ENCODE peak calls at places on chromosomes 16 and 17, in eight cellular contexts. R is adrenal gland, S is H54, A is ovary, T is lower leg skin, F is heart left ventricle, B is tibial nerve, V is IMR-90. I is an unnamed sample.

GRCh38 chr16:12406840-12407690 is 396.6 kb downstream of the CPPED1 start:
- DNase-seq in A (no peak), F (no peak), T (no peak), R (no peak), B (no peak), S (peak), V (peak), I (no peak)

GRCh38 chr17:73394523-73395450 is 83.0 kb upstream of the CDC42EP4 start:
- DNase-seq in B (no peak), T (no peak), S (no peak), F (no peak), R (no peak), V (no peak), A (no peak), I (no peak)

GRCh38 chr16:15494231-15494630 is 59.8 kb downstream of the BMERB1 start:
- DNase-seq in V (peak), R (peak), T (no peak), A (no peak), S (no peak), B (no peak), F (no peak), I (no peak)

GRCh38 chr17:72788950-72789585 is 303.4 kb downstream of the SLC39A11 start:
- DNase-seq in T (no peak), R (no peak), F (no peak), A (no peak), B (no peak), V (peak), S (no peak), I (no peak)

GRCh38 chr17:35175638-35176415 is 18.4 kb downstream of the SLC35G3 start:
- DNase-seq in V (no peak), T (no peak), R (no peak), A (no peak), B (no peak), S (no peak), F (no peak), I (no peak)

GRCh38 chr16:53740476-53740875 is 36.5 kb downstream of the FTO start:
- DNase-seq in V (no peak), F (no peak), S (no peak), B (no peak), T (no peak), A (no peak), R (no peak), I (no peak)

GRCh38 chr17:43891851-43892671 is 15.3 kb downstream of the MPP2 start:
- DNase-seq in T (no peak), A (no peak), R (no peak), S (no peak), B (no peak), V (no peak), F (no peak), I (no peak)

GRCh38 chr17:9002610-9003354 is 18.5 kb upstream of the NTN1 start:
- DNase-seq in T (no peak), B (no peak), A (no peak), R (no peak), V (no peak), F (peak), S (no peak), I (no peak)

GRCh38 chr17:791807-792206 is 9.7 kb downstream of the MRM3 start:
- DNase-seq in R (no peak), B (no peak), F (no peak), V (no peak), T (no peak), S (no peak), A (no peak), I (no peak)

GRCh38 chr17:46184696-46185095 is 8.5 kb downstream of the KANSL1 start:
- DNase-seq in T (no peak), V (no peak), F (no peak), S (no peak), A (no peak), B (no peak), R (no peak), I (no peak)

GRCh38 chr17:1710807-1711553 is 803 bp upstream of the TLCD2 start:
- DNase-seq in F (no peak), S (no peak), V (no peak), B (no peak), A (no peak), T (no peak), R (peak), I (no peak)

GRCh38 chr17:34980681-34981537 is 597 bp downstream of the LIG3 start:
- DNase-seq in V (peak), R (peak), F (peak), T (peak), B (peak), S (peak), A (peak), I (peak)

GRCh38 chr17:45747907-45748306 is 36.2 kb upstream of the CRHR1 start:
- DNase-seq in A (no peak), F (no peak), B (no peak), T (no peak), V (no peak), R (no peak), S (no peak), I (no peak)

GRCh38 chr16:63311313-63311712 is 1275.1 kb upstream of the CDH8 start:
- DNase-seq in S (no peak), R (no peak), V (no peak), F (no peak), B (no peak), A (no peak), T (no peak), I (no peak)

GRCh38 chr17:3887811-3888210 is 5.0 kb downstream of the CAMKK1 start:
- DNase-seq in S (no peak), F (no peak), T (no peak), A (no peak), B (no peak), R (no peak), V (no peak), I (peak)

GRCh38 chr17:56812971-56813388 is 20.7 kb downstream of the C17orf67 start:
- DNase-seq in R (no peak), B (no peak), V (no peak), A (no peak), F (no peak), S (no peak), T (no peak), I (no peak)

GRCh38 chr17:6534846-6535514 is 21.4 kb downstream of the PITPNM3 start:
- DNase-seq in T (no peak), R (no peak), S (no peak), V (no peak), B (no peak), A (no peak), F (no peak), I (no peak)

GRCh38 chr17:49576121-49576905 is 642 bp downstream of the NXPH3 start:
- DNase-seq in F (peak), T (no peak), B (no peak), S (peak), A (peak), V (peak), R (peak), I (peak)

GRCh38 chr16:52469775-52470174 is 77.2 kb downstream of the TOX3 start:
- DNase-seq in V (no peak), R (no peak), S (no peak), B (no peak), T (no peak), F (no peak), A (no peak), I (no peak)

GRCh38 chr16:12758670-12759558 is 44.8 kb downstream of the CPPED1 start:
- DNase-seq in R (no peak), T (no peak), A (no peak), F (no peak), V (no peak), B (no peak), S (no peak), I (no peak)

DNA sequence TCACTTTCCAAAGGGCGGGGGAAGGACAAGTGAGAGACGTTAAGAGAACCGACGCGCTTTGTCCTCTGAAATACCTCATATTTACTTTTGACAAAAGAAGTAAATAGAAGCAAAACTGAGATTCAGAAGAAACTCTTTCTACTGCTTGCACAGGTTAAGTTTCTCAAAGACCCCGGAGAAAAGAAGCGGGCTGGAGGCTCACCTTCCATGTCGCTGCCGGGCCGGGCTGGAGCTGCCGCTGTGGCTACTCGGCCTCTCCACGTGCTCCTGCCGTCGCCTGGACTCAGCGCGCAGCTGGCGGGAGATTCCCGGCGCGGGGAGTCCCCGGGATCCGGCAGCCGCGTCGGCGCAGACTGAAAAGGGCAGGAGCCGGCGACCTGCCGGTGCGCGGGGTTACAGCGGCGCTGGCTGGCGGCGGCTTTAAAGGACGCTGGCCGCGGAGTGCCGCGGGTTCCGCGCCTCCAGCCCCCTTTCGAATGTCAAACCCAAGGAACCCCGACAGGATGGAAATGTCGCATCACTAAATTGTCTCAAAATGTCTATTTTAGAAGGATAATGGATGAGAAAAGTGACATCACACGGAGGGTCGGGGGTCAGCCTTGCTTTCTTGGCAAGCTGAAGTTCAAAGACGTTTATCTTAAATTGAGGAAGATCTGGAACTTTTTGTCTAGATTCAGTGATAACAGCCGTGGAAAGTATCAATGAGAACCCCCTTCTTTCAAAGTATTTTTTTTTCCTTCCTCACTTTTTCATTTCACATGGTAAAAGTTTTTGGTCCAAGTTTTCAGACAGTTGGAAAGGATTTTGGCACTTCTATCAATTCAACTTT is at the start of gene IKZF3:
- DNase-seq in V (peak), R (peak), F (peak), A (no peak), S (no peak), B (no peak), T (peak), I (peak)
- TF ChIP-seq POLR2A in V (no peak), R (no peak), F (no peak), A (no peak), S (no peak), B (no peak), T (no peak), I (peak)

DNA sequence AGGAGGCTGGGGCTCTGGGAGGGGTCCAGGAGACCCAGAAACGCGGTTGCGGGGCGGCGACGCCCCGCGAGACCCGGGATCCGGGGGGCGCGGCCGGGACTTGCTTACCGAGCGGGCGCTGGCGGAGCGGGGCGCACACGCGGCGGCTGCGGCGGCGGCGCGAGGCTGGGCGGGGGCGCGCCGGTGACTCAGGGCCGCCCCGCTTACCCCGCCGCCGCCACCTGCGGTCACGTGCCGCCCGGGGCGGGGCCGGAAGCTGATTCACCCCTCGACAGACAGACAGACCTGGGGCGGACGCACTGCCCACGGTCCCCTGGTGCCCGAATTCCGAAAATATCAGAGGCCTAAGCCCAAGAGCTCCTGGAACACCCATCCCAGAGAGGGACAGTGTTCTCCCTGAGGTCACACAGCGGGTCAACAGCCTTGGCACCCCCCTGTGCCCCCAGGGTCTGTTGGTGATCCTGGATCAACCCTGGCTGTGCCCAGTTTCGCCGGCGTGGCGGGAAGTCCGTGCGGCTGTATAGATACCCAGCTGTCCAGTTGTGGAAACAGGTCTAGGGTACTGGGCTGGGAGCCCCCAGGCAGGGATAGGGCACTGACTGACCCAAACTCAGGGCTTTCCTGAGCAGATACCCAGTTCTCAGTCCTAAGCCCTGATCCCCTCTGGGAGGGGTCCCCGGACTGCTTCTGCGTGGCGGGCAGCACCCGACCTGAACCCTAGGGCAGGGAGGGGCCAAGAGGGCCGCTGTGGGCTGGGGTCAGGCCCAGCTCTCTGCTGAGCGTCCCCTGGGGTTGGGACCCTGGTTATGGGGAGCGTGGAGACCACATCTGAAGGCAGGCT is at the start of gene FAM83G:
- DNase-seq in V (peak), R (peak), S (peak), T (peak), A (peak), B (peak), F (peak), I (peak)
- TF ChIP-seq POLR2A in V (peak), R (peak), S (no peak), T (no peak), A (no peak), B (no peak), F (no peak), I (no peak)

DNA sequence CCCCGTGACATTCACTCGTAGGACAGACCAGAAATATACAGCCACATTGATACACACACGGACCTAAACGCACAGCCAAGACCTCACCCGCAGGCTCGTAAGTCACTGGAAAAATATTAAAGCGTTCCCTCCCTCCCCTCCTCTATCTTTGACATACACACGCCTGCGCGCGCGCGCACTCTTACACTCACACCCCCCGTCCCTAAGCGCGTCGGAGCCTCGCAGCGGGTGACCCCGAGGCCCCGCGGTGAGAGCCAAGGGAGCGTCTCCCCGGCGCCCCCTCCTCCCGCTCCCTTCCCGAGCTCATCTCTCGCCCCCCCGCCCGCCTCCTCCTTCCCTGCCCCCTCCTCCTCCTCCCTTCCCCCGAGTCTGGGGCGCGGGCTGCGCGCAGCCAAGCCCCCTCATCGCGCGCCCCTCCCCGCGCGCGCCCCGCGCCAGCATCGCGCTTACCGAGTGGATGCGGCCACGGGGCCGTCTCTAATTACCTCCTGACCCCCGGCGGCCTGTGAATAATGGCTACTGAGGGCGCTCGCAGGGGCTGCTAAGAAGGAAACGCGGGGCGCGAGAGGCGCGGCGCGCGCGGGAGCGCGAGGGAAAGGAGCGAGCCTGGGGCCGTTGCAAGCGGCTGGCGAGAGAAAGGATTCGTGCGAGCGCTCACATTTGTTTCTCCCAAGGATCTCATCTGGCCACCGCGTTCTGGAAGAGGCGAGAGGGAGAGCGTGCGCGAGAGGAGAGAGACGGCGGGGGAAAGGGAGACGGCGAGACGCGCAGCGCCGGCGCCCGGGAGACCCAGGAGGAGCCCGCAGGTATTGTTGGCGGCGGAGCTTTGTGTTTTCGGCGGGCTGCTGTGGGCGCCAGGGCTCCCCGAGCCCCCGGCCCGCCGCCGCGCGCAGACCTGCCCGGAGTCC is 42.4 kb downstream of the RAI1 start:
- DNase-seq in S (no peak), F (no peak), A (no peak), R (peak), B (no peak), T (no peak), V (peak), I (peak)
- TF ChIP-seq POLR2A in S (no peak), F (no peak), A (no peak), R (no peak), B (no peak), T (no peak), V (no peak), I (no peak)

GRCh38 chr16:74771656-74772315 is 2.8 kb downstream of the FA2H start:
- DNase-seq in A (no peak), R (no peak), T (no peak), V (no peak), S (no peak), B (no peak), F (no peak), I (no peak)

GRCh38 chr16:74776926-74777325 is 2.3 kb upstream of the FA2H start:
- DNase-seq in R (no peak), V (no peak), F (no peak), S (no peak), A (no peak), B (no peak), T (no peak), I (no peak)

GRCh38 chr16:74773431-74774222 is 993 bp downstream of the FA2H start:
- DNase-seq in R (no peak), S (no peak), T (no peak), B (no peak), V (no peak), A (no peak), F (no peak), I (no peak)

GRCh38 chr16:74775255-74775654 is 635 bp upstream of the FA2H start:
- DNase-seq in F (no peak), R (no peak), T (no peak), B (no peak), S (no peak), A (no peak), V (no peak), I (no peak)

GRCh38 chr16:74774223-74775139 is at the start of gene FA2H:
- DNase-seq in V (peak), T (peak), F (peak), B (no peak), R (peak), S (peak), A (peak), I (peak)
- TF ChIP-seq POLR2A in V (no peak), T (no peak), F (no peak), B (peak), R (peak), S (no peak), A (no peak), I (no peak)

GRCh38 chr16:30447512-30448226 is 2.0 kb upstream of the SEPHS2 start:
- DNase-seq in B (no peak), T (no peak), V (no peak), A (no peak), R (no peak), F (no peak), S (no peak), I (no peak)
- TF ChIP-seq POLR2A in B (no peak), T (no peak), V (no peak), A (no peak), R (no peak), F (no peak), S (no peak), I (no peak)

I was measured in erythroblast.